ENCODE peak calls at places on chromosomes 3 and 15, in eight cellular contexts. J, B, Q, C, F, D, E and G are unnamed samples.

GRCh38 chr3:15269091-15269989 is 63.0 kb downstream of the SH3BP5 start:
- DNase-seq in D (peak; percentile 88), C (peak; percentile 87), E (no peak), Q (peak; percentile 75), F (peak; percentile 84), J (peak; percentile 93), B (peak; percentile 79), G (peak; percentile 94)

GRCh38 chr3:129276385-129276784 is 2.3 kb upstream of the HMCES start:
- DNase-seq in F (no peak), C (no peak), J (no peak), D (no peak), Q (peak; percentile 53), B (peak; percentile 87), E (no peak), G (no peak)

GRCh38 chr15:88630141-88630721 is 8.6 kb upstream of the ISG20 start:
- DNase-seq in B (no peak), Q (no peak), F (no peak), E (no peak), C (no peak), J (no peak), D (no peak), G (no peak)

GRCh38 chr15:32956006-32956405 is 238.2 kb downstream of the GREM1 start:
- DNase-seq in F (no peak), D (peak; percentile 71), C (no peak), E (peak; percentile 72), B (peak; percentile 32), J (peak; percentile 52), Q (no peak), G (peak; percentile 87)

GRCh38 chr3:28050895-28051294 is 190.5 kb upstream of the CMC1 start:
- DNase-seq in D (no peak), E (no peak), J (no peak), B (no peak), F (no peak), Q (peak; percentile 42), C (no peak), G (peak; percentile 90)

GRCh38 chr3:18830087-18830486 is 318.2 kb upstream of the KCNH8 start:
- DNase-seq in D (no peak), E (no peak), F (no peak), B (no peak), Q (no peak), J (no peak), C (no peak), G (no peak)

GRCh38 chr3:184016820-184017671 is 638 bp downstream of the ABCC5 start:
- DNase-seq in C (peak; percentile 68), Q (peak; percentile 69), D (no peak), E (peak; percentile 55), J (peak; percentile 56), B (peak; percentile 85), F (peak; percentile 40), G (peak; percentile 53)

GRCh38 chr3:10356461-10356897 is 35.6 kb upstream of the SEC13 start:
- DNase-seq in E (peak; percentile 40), C (no peak), B (no peak), F (no peak), J (no peak), D (no peak), Q (no peak), G (no peak)

GRCh38 chr3:13192471-13193213 is 119.4 kb upstream of the IQSEC1 start:
- DNase-seq in D (no peak), Q (no peak), C (no peak), B (no peak), J (peak; percentile 27), F (no peak), E (no peak), G (no peak)

GRCh38 chr15:100725121-100726069 is 123.0 kb downstream of the ASB7 start:
- DNase-seq in C (no peak), J (peak; percentile 28), F (no peak), E (no peak), Q (no peak), D (no peak), B (peak; percentile 3), G (peak; percentile 74)

GRCh38 chr3:49787536-49787935 is 1.2 kb upstream of the IP6K1 start:
- DNase-seq in Q (no peak), E (no peak), F (no peak), J (no peak), D (no peak), C (no peak), B (no peak), G (no peak)

GRCh38 chr3:124558898-124559649 is 171.2 kb upstream of the UMPS start:
- DNase-seq in E (peak; percentile 89), B (no peak), J (peak; percentile 82), Q (no peak), F (no peak), C (peak; percentile 70), D (peak; percentile 73), G (peak; percentile 88)

GRCh38 chr3:36312351-36312750 is 68.0 kb upstream of the STAC start:
- DNase-seq in Q (no peak), J (no peak), F (no peak), C (no peak), D (no peak), E (no peak), B (no peak), G (no peak)

GRCh38 chr15:61839541-61839940 is 220.7 kb downstream of the VPS13C start:
- DNase-seq in J (no peak), E (no peak), B (no peak), D (no peak), F (no peak), Q (no peak), C (no peak), G (peak; percentile 48)

GRCh38 chr3:37474936-37475335 is 300.6 kb upstream of the LRRFIP2 start:
- DNase-seq in F (no peak), Q (no peak), E (no peak), C (no peak), D (no peak), B (no peak), J (no peak), G (no peak)

GRCh38 chr3:196288141-196288460 is 575 bp upstream of the PCYT1A start:
- DNase-seq in F (no peak), C (no peak), Q (no peak), B (no peak), D (no peak), J (peak; percentile 42), E (peak; percentile 70), G (peak; percentile 21)

GRCh38 chr15:101407439-101407838 is 82.1 kb downstream of the PCSK6 start:
- DNase-seq in F (no peak), E (no peak), B (peak; percentile 76), C (no peak), Q (peak; percentile 17), D (no peak), J (no peak), G (no peak)

GRCh38 chr3:172846706-172847105 is 96.2 kb downstream of the ECT2 start:
- DNase-seq in C (no peak), B (no peak), D (no peak), E (no peak), F (no peak), Q (no peak), J (peak; percentile 76), G (no peak)

GRCh38 chr3:165256554-165256953 is 60.4 kb upstream of the SLITRK3 start:
- DNase-seq in Q (no peak), B (no peak), C (no peak), E (no peak), F (no peak), D (no peak), J (peak; percentile 31), G (no peak)

GRCh38 chr15:99412082-99412481 is 153.7 kb upstream of the MEF2A start:
- DNase-seq in E (no peak), B (no peak), J (no peak), F (no peak), Q (no peak), C (no peak), D (no peak), G (no peak)

GRCh38 chr3:152650177-152650576 is 184.8 kb upstream of the P2RY1 start:
- DNase-seq in C (peak; percentile 58), Q (no peak), B (no peak), J (no peak), F (no peak), E (no peak), D (no peak), G (no peak)

GRCh38 chr3:52670621-52671521 is 14.8 kb downstream of the PBRM1 start:
- DNase-seq in J (peak; percentile 98), C (no peak), Q (no peak), E (no peak), D (peak; percentile 97), F (peak; percentile 20), B (peak; percentile 41), G (peak; percentile 100)